ENCODE peak calls at places on chromosomes 7 and 10, in seven cellular contexts. One of them, this sample, is unnamed.

GRCh38 chr7:125567686-125568085 is 638.1 kb upstream of the POT1 start:
- DNase-seq in stimulated activated CD8-positive, alpha-beta memory T cell treated with anti-CD3 and anti-CD28 coated beads, Interleukin-12 subunit alpha, Interleukin-12 subunit beta, amount 100 ng/mL, for 4 hours: no peak
- DNase-seq in anterior cingulate cortex: no peak
- DNase-seq in cardiac muscle cell: no peak
- DNase-seq in Caki2: no peak
- DNase-seq in GM23248: no peak
- DNase-seq in activated naive CD4-positive, alpha-beta T cell: no peak
- DNase-seq in this sample: no peak

GRCh38 chr10:27998178-27998953 is 513 bp downstream of the ODAD2 start:
- DNase-seq in stimulated activated CD8-positive, alpha-beta memory T cell treated with anti-CD3 and anti-CD28 coated beads, Interleukin-12 subunit alpha, Interleukin-12 subunit beta, amount 100 ng/mL, for 4 hours: no peak
- DNase-seq in anterior cingulate cortex: peak; percentile 26
- DNase-seq in cardiac muscle cell: peak; percentile 16
- DNase-seq in Caki2: peak; percentile 38
- DNase-seq in GM23248: peak; percentile 55
- DNase-seq in activated naive CD4-positive, alpha-beta T cell: no peak
- DNase-seq in this sample: no peak

GRCh38 chr10:62541811-62542210 is 167.6 kb downstream of the ZNF365 start:
- DNase-seq in stimulated activated CD8-positive, alpha-beta memory T cell treated with anti-CD3 and anti-CD28 coated beads, Interleukin-12 subunit alpha, Interleukin-12 subunit beta, amount 100 ng/mL, for 4 hours: no peak
- DNase-seq in anterior cingulate cortex: no peak
- DNase-seq in cardiac muscle cell: no peak
- DNase-seq in Caki2: no peak
- DNase-seq in GM23248: no peak
- DNase-seq in activated naive CD4-positive, alpha-beta T cell: no peak
- DNase-seq in this sample: no peak

GRCh38 chr10:17586741-17587720 is 30.1 kb downstream of the HACD1 start:
- DNase-seq in stimulated activated CD8-positive, alpha-beta memory T cell treated with anti-CD3 and anti-CD28 coated beads, Interleukin-12 subunit alpha, Interleukin-12 subunit beta, amount 100 ng/mL, for 4 hours: no peak
- DNase-seq in anterior cingulate cortex: no peak
- DNase-seq in cardiac muscle cell: peak; percentile 44
- DNase-seq in Caki2: no peak
- DNase-seq in GM23248: peak; percentile 7
- DNase-seq in activated naive CD4-positive, alpha-beta T cell: no peak
- DNase-seq in this sample: no peak

GRCh38 chr7:126411032-126411820 is 841.5 kb downstream of the GRM8 start:
- DNase-seq in stimulated activated CD8-positive, alpha-beta memory T cell treated with anti-CD3 and anti-CD28 coated beads, Interleukin-12 subunit alpha, Interleukin-12 subunit beta, amount 100 ng/mL, for 4 hours: no peak
- DNase-seq in anterior cingulate cortex: no peak
- DNase-seq in cardiac muscle cell: no peak
- DNase-seq in Caki2: peak; percentile 3
- DNase-seq in GM23248: no peak
- DNase-seq in activated naive CD4-positive, alpha-beta T cell: no peak
- DNase-seq in this sample: no peak

GRCh38 chr10:75106242-75106641 is 5.2 kb upstream of the SAMD8 start:
- DNase-seq in stimulated activated CD8-positive, alpha-beta memory T cell treated with anti-CD3 and anti-CD28 coated beads, Interleukin-12 subunit alpha, Interleukin-12 subunit beta, amount 100 ng/mL, for 4 hours: no peak
- DNase-seq in anterior cingulate cortex: no peak
- DNase-seq in cardiac muscle cell: no peak
- DNase-seq in Caki2: no peak
- DNase-seq in GM23248: peak; percentile 13
- DNase-seq in activated naive CD4-positive, alpha-beta T cell: no peak
- DNase-seq in this sample: no peak

GRCh38 chr7:79199961-79200360 is 253.5 kb downstream of the MAGI2 start:
- DNase-seq in stimulated activated CD8-positive, alpha-beta memory T cell treated with anti-CD3 and anti-CD28 coated beads, Interleukin-12 subunit alpha, Interleukin-12 subunit beta, amount 100 ng/mL, for 4 hours: no peak
- DNase-seq in anterior cingulate cortex: no peak
- DNase-seq in cardiac muscle cell: no peak
- DNase-seq in Caki2: no peak
- DNase-seq in GM23248: peak; percentile 53
- DNase-seq in activated naive CD4-positive, alpha-beta T cell: no peak
- DNase-seq in this sample: no peak

GRCh38 chr7:47677664-47678063 is 95.8 kb upstream of the TNS3 start:
- DNase-seq in stimulated activated CD8-positive, alpha-beta memory T cell treated with anti-CD3 and anti-CD28 coated beads, Interleukin-12 subunit alpha, Interleukin-12 subunit beta, amount 100 ng/mL, for 4 hours: no peak
- DNase-seq in anterior cingulate cortex: no peak
- DNase-seq in cardiac muscle cell: no peak
- DNase-seq in Caki2: no peak
- DNase-seq in GM23248: peak; percentile 15
- DNase-seq in activated naive CD4-positive, alpha-beta T cell: no peak
- DNase-seq in this sample: no peak

GRCh38 chr7:84042110-84042539 is 152.5 kb downstream of the SEMA3A start:
- DNase-seq in stimulated activated CD8-positive, alpha-beta memory T cell treated with anti-CD3 and anti-CD28 coated beads, Interleukin-12 subunit alpha, Interleukin-12 subunit beta, amount 100 ng/mL, for 4 hours: no peak
- DNase-seq in anterior cingulate cortex: no peak
- DNase-seq in cardiac muscle cell: peak; percentile 47
- DNase-seq in Caki2: peak; percentile 74
- DNase-seq in GM23248: peak; percentile 85
- DNase-seq in activated naive CD4-positive, alpha-beta T cell: no peak
- DNase-seq in this sample: no peak

GRCh38 chr10:119020627-119020946 is 8.9 kb upstream of the NANOS1 start:
- DNase-seq in stimulated activated CD8-positive, alpha-beta memory T cell treated with anti-CD3 and anti-CD28 coated beads, Interleukin-12 subunit alpha, Interleukin-12 subunit beta, amount 100 ng/mL, for 4 hours: no peak
- DNase-seq in anterior cingulate cortex: no peak
- DNase-seq in cardiac muscle cell: no peak
- DNase-seq in Caki2: no peak
- DNase-seq in GM23248: peak; percentile 77
- DNase-seq in activated naive CD4-positive, alpha-beta T cell: no peak
- DNase-seq in this sample: no peak

GRCh38 chr10:1539216-1539615 is 198.1 kb downstream of the ADARB2 start:
- DNase-seq in stimulated activated CD8-positive, alpha-beta memory T cell treated with anti-CD3 and anti-CD28 coated beads, Interleukin-12 subunit alpha, Interleukin-12 subunit beta, amount 100 ng/mL, for 4 hours: no peak
- DNase-seq in anterior cingulate cortex: no peak
- DNase-seq in cardiac muscle cell: no peak
- DNase-seq in Caki2: no peak
- DNase-seq in GM23248: no peak
- DNase-seq in activated naive CD4-positive, alpha-beta T cell: no peak
- DNase-seq in this sample: no peak

GRCh38 chr10:48406204-48406603 is 99.7 kb downstream of the MAPK8 start:
- DNase-seq in stimulated activated CD8-positive, alpha-beta memory T cell treated with anti-CD3 and anti-CD28 coated beads, Interleukin-12 subunit alpha, Interleukin-12 subunit beta, amount 100 ng/mL, for 4 hours: no peak
- DNase-seq in anterior cingulate cortex: no peak
- DNase-seq in cardiac muscle cell: peak; percentile 10
- DNase-seq in Caki2: peak; percentile 87
- DNase-seq in GM23248: peak; percentile 63
- DNase-seq in activated naive CD4-positive, alpha-beta T cell: no peak
- DNase-seq in this sample: no peak

GRCh38 chr7:24975647-24976260 is 4.2 kb downstream of the OSBPL3 start:
- DNase-seq in stimulated activated CD8-positive, alpha-beta memory T cell treated with anti-CD3 and anti-CD28 coated beads, Interleukin-12 subunit alpha, Interleukin-12 subunit beta, amount 100 ng/mL, for 4 hours: no peak
- DNase-seq in anterior cingulate cortex: no peak
- DNase-seq in cardiac muscle cell: no peak
- DNase-seq in Caki2: no peak
- DNase-seq in GM23248: no peak
- DNase-seq in activated naive CD4-positive, alpha-beta T cell: no peak
- DNase-seq in this sample: no peak

GRCh38 chr10:133307776-133308430 is 769 bp downstream of the TUBGCP2 start:
- DNase-seq in stimulated activated CD8-positive, alpha-beta memory T cell treated with anti-CD3 and anti-CD28 coated beads, Interleukin-12 subunit alpha, Interleukin-12 subunit beta, amount 100 ng/mL, for 4 hours: peak; percentile 65
- DNase-seq in anterior cingulate cortex: no peak
- DNase-seq in cardiac muscle cell: peak; percentile 62
- DNase-seq in Caki2: peak; percentile 74
- DNase-seq in GM23248: peak; percentile 87
- DNase-seq in activated naive CD4-positive, alpha-beta T cell: peak; percentile 87
- DNase-seq in this sample: peak; percentile 73

GRCh38 chr10:10845826-10846225 is 171.8 kb upstream of the CELF2 start:
- DNase-seq in stimulated activated CD8-positive, alpha-beta memory T cell treated with anti-CD3 and anti-CD28 coated beads, Interleukin-12 subunit alpha, Interleukin-12 subunit beta, amount 100 ng/mL, for 4 hours: no peak
- DNase-seq in anterior cingulate cortex: no peak
- DNase-seq in cardiac muscle cell: no peak
- DNase-seq in Caki2: no peak
- DNase-seq in GM23248: peak; percentile 25
- DNase-seq in activated naive CD4-positive, alpha-beta T cell: no peak
- DNase-seq in this sample: no peak

GRCh38 chr7:117716707-117717294 is 156.4 kb downstream of the CTTNBP2 start:
- DNase-seq in stimulated activated CD8-positive, alpha-beta memory T cell treated with anti-CD3 and anti-CD28 coated beads, Interleukin-12 subunit alpha, Interleukin-12 subunit beta, amount 100 ng/mL, for 4 hours: no peak
- DNase-seq in anterior cingulate cortex: no peak
- DNase-seq in cardiac muscle cell: no peak
- DNase-seq in Caki2: peak; percentile 90
- DNase-seq in GM23248: no peak
- DNase-seq in activated naive CD4-positive, alpha-beta T cell: no peak
- DNase-seq in this sample: no peak

GRCh38 chr7:924541-925231 is 29.8 kb downstream of the ADAP1 start:
- DNase-seq in stimulated activated CD8-positive, alpha-beta memory T cell treated with anti-CD3 and anti-CD28 coated beads, Interleukin-12 subunit alpha, Interleukin-12 subunit beta, amount 100 ng/mL, for 4 hours: peak; percentile 60
- DNase-seq in anterior cingulate cortex: no peak
- DNase-seq in cardiac muscle cell: no peak
- DNase-seq in Caki2: no peak
- DNase-seq in GM23248: peak; percentile 59
- DNase-seq in activated naive CD4-positive, alpha-beta T cell: no peak
- DNase-seq in this sample: no peak

GRCh38 chr10:96442017-96442643 is 71.6 kb downstream of the TLL2 start:
- DNase-seq in stimulated activated CD8-positive, alpha-beta memory T cell treated with anti-CD3 and anti-CD28 coated beads, Interleukin-12 subunit alpha, Interleukin-12 subunit beta, amount 100 ng/mL, for 4 hours: no peak
- DNase-seq in anterior cingulate cortex: no peak
- DNase-seq in cardiac muscle cell: no peak
- DNase-seq in Caki2: no peak
- DNase-seq in GM23248: no peak
- DNase-seq in activated naive CD4-positive, alpha-beta T cell: no peak
- DNase-seq in this sample: no peak

GRCh38 chr10:79022565-79023488 is 45.9 kb upstream of the ZMIZ1 start:
- DNase-seq in stimulated activated CD8-positive, alpha-beta memory T cell treated with anti-CD3 and anti-CD28 coated beads, Interleukin-12 subunit alpha, Interleukin-12 subunit beta, amount 100 ng/mL, for 4 hours: no peak
- DNase-seq in anterior cingulate cortex: no peak
- DNase-seq in cardiac muscle cell: peak; percentile 90
- DNase-seq in Caki2: no peak
- DNase-seq in GM23248: no peak
- DNase-seq in activated naive CD4-positive, alpha-beta T cell: no peak
- DNase-seq in this sample: no peak

GRCh38 chr10:21175797-21176196 is 278.7 kb upstream of the NEBL start:
- DNase-seq in stimulated activated CD8-positive, alpha-beta memory T cell treated with anti-CD3 and anti-CD28 coated beads, Interleukin-12 subunit alpha, Interleukin-12 subunit beta, amount 100 ng/mL, for 4 hours: no peak
- DNase-seq in anterior cingulate cortex: no peak
- DNase-seq in cardiac muscle cell: no peak
- DNase-seq in Caki2: no peak
- DNase-seq in GM23248: no peak
- DNase-seq in activated naive CD4-positive, alpha-beta T cell: no peak
- DNase-seq in this sample: no peak

GRCh38 chr7:74174606-74175082 is 488 bp downstream of the EIF4H start:
- DNase-seq in stimulated activated CD8-positive, alpha-beta memory T cell treated with anti-CD3 and anti-CD28 coated beads, Interleukin-12 subunit alpha, Interleukin-12 subunit beta, amount 100 ng/mL, for 4 hours: peak; percentile 20
- DNase-seq in anterior cingulate cortex: no peak
- DNase-seq in cardiac muscle cell: peak; percentile 66
- DNase-seq in Caki2: peak; percentile 55
- DNase-seq in GM23248: peak; percentile 75
- DNase-seq in activated naive CD4-positive, alpha-beta T cell: no peak
- DNase-seq in this sample: peak; percentile 16